ENCODE peak calls at places on chromosomes 5 and 9, in seven cellular contexts. One of them, this sample, is unnamed.

GRCh38 chr9:16530669-16531461 is 339.6 kb downstream of the BNC2 start:
- DNase-seq in HCT116: no peak
- DNase-seq in A549: no peak
- DNase-seq in neuronal stem cell: no peak
- DNase-seq in mucosa of descending colon: no peak
- DNase-seq in heart right ventricle: no peak
- DNase-seq in ovary: peak; percentile 50
- DNase-seq in this sample: no peak

GRCh38 chr9:134210908-134211810 is 46.8 kb upstream of the RNU6ATAC start:
- DNase-seq in heart right ventricle: peak; percentile 47
- DNase-seq in mucosa of descending colon: no peak
- DNase-seq in neuronal stem cell: no peak
- DNase-seq in A549: no peak
- DNase-seq in ovary: peak; percentile 60
- DNase-seq in HCT116: no peak
- DNase-seq in this sample: no peak

GRCh38 chr5:79023323-79023722 is 38.2 kb upstream of the ARSB start:
- DNase-seq in heart right ventricle: no peak
- DNase-seq in HCT116: no peak
- DNase-seq in A549: no peak
- DNase-seq in ovary: no peak
- DNase-seq in mucosa of descending colon: no peak
- DNase-seq in neuronal stem cell: no peak
- DNase-seq in this sample: no peak

GRCh38 chr9:98256632-98257218 is 1.3 kb upstream of the TBC1D2 start:
- DNase-seq in mucosa of descending colon: no peak
- DNase-seq in ovary: no peak
- DNase-seq in heart right ventricle: no peak
- DNase-seq in neuronal stem cell: no peak
- DNase-seq in A549: no peak
- DNase-seq in HCT116: no peak
- DNase-seq in this sample: no peak

GRCh38 chr9:98193336-98193944 is 1.0 kb upstream of the CORO2A start:
- DNase-seq in ovary: no peak
- DNase-seq in heart right ventricle: no peak
- DNase-seq in mucosa of descending colon: no peak
- DNase-seq in HCT116: no peak
- DNase-seq in neuronal stem cell: no peak
- DNase-seq in A549: no peak
- DNase-seq in this sample: no peak

GRCh38 chr5:54725391-54726280 is 208.1 kb downstream of the SNX18 start:
- DNase-seq in neuronal stem cell: no peak
- DNase-seq in mucosa of descending colon: no peak
- DNase-seq in HCT116: no peak
- DNase-seq in heart right ventricle: no peak
- DNase-seq in A549: no peak
- DNase-seq in ovary: no peak
- DNase-seq in this sample: no peak

GRCh38 chr9:114006155-114006550 is 71.9 kb downstream of the AMBP start:
- DNase-seq in mucosa of descending colon: no peak
- DNase-seq in ovary: no peak
- DNase-seq in A549: no peak
- DNase-seq in heart right ventricle: peak; percentile 0
- DNase-seq in neuronal stem cell: no peak
- DNase-seq in HCT116: no peak
- DNase-seq in this sample: peak; percentile 9

GRCh38 chr5:167571824-167572223 is 719.6 kb upstream of the WWC1 start:
- DNase-seq in ovary: no peak
- DNase-seq in heart right ventricle: no peak
- DNase-seq in mucosa of descending colon: no peak
- DNase-seq in HCT116: no peak
- DNase-seq in neuronal stem cell: no peak
- DNase-seq in A549: no peak
- DNase-seq in this sample: no peak

GRCh38 chr5:159456722-159457462 is 126.6 kb upstream of the IL12B start:
- DNase-seq in heart right ventricle: no peak
- DNase-seq in neuronal stem cell: no peak
- DNase-seq in A549: peak; percentile 35
- DNase-seq in HCT116: peak; percentile 13
- DNase-seq in ovary: no peak
- DNase-seq in mucosa of descending colon: no peak
- DNase-seq in this sample: no peak

GRCh38 chr5:134247825-134248224 is 22.0 kb upstream of the PPP2CA start:
- DNase-seq in mucosa of descending colon: no peak
- DNase-seq in ovary: no peak
- DNase-seq in A549: no peak
- DNase-seq in neuronal stem cell: no peak
- DNase-seq in HCT116: no peak
- DNase-seq in heart right ventricle: no peak
- DNase-seq in this sample: no peak

GRCh38 chr5:135491552-135492318 is 39.6 kb upstream of the TIFAB start:
- DNase-seq in neuronal stem cell: no peak
- DNase-seq in A549: no peak
- DNase-seq in mucosa of descending colon: no peak
- DNase-seq in ovary: no peak
- DNase-seq in heart right ventricle: no peak
- DNase-seq in HCT116: no peak
- DNase-seq in this sample: no peak

DNA sequence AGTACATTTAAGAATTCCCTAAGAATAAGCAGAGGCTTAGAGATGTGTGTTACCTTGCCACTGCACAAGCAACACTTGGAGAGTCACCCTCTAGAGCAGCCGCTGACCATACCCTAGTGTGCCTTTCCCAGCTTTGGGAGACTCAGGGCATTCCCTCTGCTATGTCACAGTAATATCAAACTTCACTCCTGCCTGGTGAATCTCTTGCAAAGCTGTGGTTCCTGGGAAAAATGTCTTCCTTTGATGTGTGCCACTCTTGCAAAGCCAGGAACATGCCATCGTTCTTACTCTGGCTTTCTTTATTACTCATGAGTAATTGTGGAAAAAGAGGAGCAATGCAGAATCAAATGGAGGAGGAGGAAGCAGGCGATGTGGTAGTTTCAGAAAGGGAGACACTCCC is 173.2 kb downstream of the CCDC192 start:
- DNase-seq in neuronal stem cell: no peak
- DNase-seq in mucosa of descending colon: no peak
- DNase-seq in heart right ventricle: no peak
- DNase-seq in A549: no peak
- DNase-seq in HCT116: peak; percentile 61
- DNase-seq in ovary: no peak
- DNase-seq in this sample: no peak
- H3K4me3 ChIP-seq in neuronal stem cell: no peak overlapping the region
- H3K4me3 ChIP-seq in mucosa of descending colon: no peak overlapping the region
- H3K4me3 ChIP-seq in heart right ventricle: no peak overlapping the region
- H3K4me3 ChIP-seq in A549: no peak overlapping the region
- H3K4me3 ChIP-seq in HCT116: no peak overlapping the region
- H3K4me3 ChIP-seq in ovary: no peak overlapping the region
- H3K4me3 ChIP-seq in this sample: no peak overlapping the region

GRCh38 chr9:96514825-96515218 is 64.9 kb downstream of the HABP4 start:
- DNase-seq in heart right ventricle: no peak
- DNase-seq in mucosa of descending colon: no peak
- DNase-seq in neuronal stem cell: no peak
- DNase-seq in A549: no peak
- DNase-seq in HCT116: no peak
- DNase-seq in ovary: no peak
- DNase-seq in this sample: no peak
- H3K4me1 ChIP-seq in heart right ventricle: peaks cover 19% of the 10 kb centered on the region
- H3K4me1 ChIP-seq in mucosa of descending colon: peaks cover 3% of the 10 kb centered on the region
- H3K4me1 ChIP-seq in neuronal stem cell: peaks cover 2% of the 10 kb centered on the region
- H3K4me1 ChIP-seq in A549: no peaks in the 10 kb centered on the region
- H3K4me1 ChIP-seq in HCT116: no peaks in the 10 kb centered on the region
- H3K4me1 ChIP-seq in ovary: peaks cover 3% of the 10 kb centered on the region
- H3K4me1 ChIP-seq in this sample: no peaks in the 10 kb centered on the region

DNA sequence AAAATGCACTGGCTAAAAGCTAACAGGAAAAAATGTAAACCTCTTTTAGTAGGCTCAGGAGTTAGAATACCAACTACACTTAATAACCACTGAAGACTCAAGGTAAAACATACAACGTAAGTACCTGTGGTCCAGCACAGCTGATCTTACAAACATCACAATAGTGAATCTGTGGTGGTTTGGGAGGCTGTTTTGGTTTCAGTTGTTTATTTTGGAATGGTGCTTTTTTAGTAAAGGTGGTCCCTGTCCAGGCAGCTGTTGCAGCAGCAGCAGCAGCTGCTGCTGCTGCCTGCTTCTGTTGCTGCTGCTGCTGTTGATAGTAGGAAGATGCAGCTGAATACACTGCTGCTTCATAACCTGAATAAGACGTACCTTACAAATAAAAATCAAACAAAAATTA is 37.9 kb downstream of the ZFR start:
- DNase-seq in ovary: no peak
- DNase-seq in heart right ventricle: no peak
- DNase-seq in mucosa of descending colon: no peak
- DNase-seq in neuronal stem cell: no peak
- DNase-seq in A549: no peak
- DNase-seq in HCT116: no peak
- DNase-seq in this sample: no peak
- H3K4me3 ChIP-seq in ovary: no peak overlapping the region
- H3K4me3 ChIP-seq in heart right ventricle: no peak overlapping the region
- H3K4me3 ChIP-seq in mucosa of descending colon: no peak overlapping the region
- H3K4me3 ChIP-seq in neuronal stem cell: no peak overlapping the region
- H3K4me3 ChIP-seq in A549: no peak overlapping the region
- H3K4me3 ChIP-seq in HCT116: no peak overlapping the region
- H3K4me3 ChIP-seq in this sample: no peak overlapping the region

GRCh38 chr5:80125022-80125961 is 90.1 kb downstream of the THBS4 start:
- DNase-seq in A549: no peak
- DNase-seq in ovary: no peak
- DNase-seq in HCT116: no peak
- DNase-seq in mucosa of descending colon: no peak
- DNase-seq in heart right ventricle: no peak
- DNase-seq in neuronal stem cell: no peak
- DNase-seq in this sample: no peak
- H3K4me1 ChIP-seq in A549: no peaks in the 10 kb centered on the region
- H3K4me1 ChIP-seq in ovary: peaks cover 3% of the 10 kb centered on the region
- H3K4me1 ChIP-seq in HCT116: peaks cover 6% of the 10 kb centered on the region
- H3K4me1 ChIP-seq in mucosa of descending colon: no peaks in the 10 kb centered on the region
- H3K4me1 ChIP-seq in heart right ventricle: peaks cover 2% of the 10 kb centered on the region
- H3K4me1 ChIP-seq in neuronal stem cell: peaks cover 5% of the 10 kb centered on the region
- H3K4me1 ChIP-seq in this sample: no peaks in the 10 kb centered on the region